ENCODE peak calls at places on chromosomes 13 and 19, in six cellular contexts. S, T, K, M, P and I are unnamed samples.

GRCh38 chr19:20558011-20558410 is 7.6 kb downstream of the ZNF737 start:
- DNase-seq in P (no peak), M (no peak), K (peak), T (no peak), S (no peak), I (no peak)

GRCh38 chr13:100269837-100270236 is 180.9 kb downstream of the PCCA start:
- DNase-seq in M (peak), S (no peak), P (no peak), K (peak), T (no peak), I (no peak)

GRCh38 chr13:26628706-26629105 is 71.2 kb downstream of the WASF3 start:
- DNase-seq in T (peak), P (no peak), S (no peak), K (no peak), M (no peak), I (no peak)

GRCh38 chr19:52584686-52585085 is 14.6 kb downstream of the ZNF701 start:
- DNase-seq in K (no peak), P (no peak), M (no peak), S (no peak), T (no peak), I (no peak)

GRCh38 chr13:76773695-76774094 is 112.5 kb downstream of the KCTD12 start:
- DNase-seq in M (no peak), S (no peak), T (no peak), P (no peak), K (no peak), I (no peak)

GRCh38 chr13:25375727-25376358 is 4.1 kb downstream of the ATP8A2 start:
- DNase-seq in T (peak), P (peak), K (no peak), S (no peak), M (peak), I (peak)

GRCh38 chr13:27012482-27013197 is 159.0 kb downstream of the USP12 start:
- DNase-seq in K (no peak), P (no peak), M (peak), S (no peak), T (no peak), I (no peak)

GRCh38 chr13:92054389-92054788 is 656.0 kb downstream of the GPC5 start:
- DNase-seq in S (no peak), T (no peak), M (no peak), K (no peak), P (no peak), I (no peak)

GRCh38 chr19:31803819-31804446 is 454.7 kb upstream of the TSHZ3 start:
- DNase-seq in M (no peak), S (no peak), K (no peak), T (no peak), P (no peak), I (no peak)

GRCh38 chr19:30558793-30559192 is 186.6 kb downstream of the ZNF536 start:
- DNase-seq in T (no peak), M (no peak), K (no peak), P (no peak), S (no peak), I (no peak)

GRCh38 chr19:4367781-4368127 is 24.4 kb downstream of the MPND start:
- DNase-seq in M (no peak), K (no peak), T (no peak), S (no peak), P (no peak), I (no peak)

GRCh38 chr13:20118268-20119140 is 42.3 kb downstream of the GJA3 start:
- DNase-seq in M (no peak), S (peak), T (peak), P (peak), K (peak), I (no peak)

GRCh38 chr13:19927117-19927734 is 31.3 kb upstream of the ZMYM2 start:
- DNase-seq in T (no peak), P (no peak), S (no peak), K (no peak), M (no peak), I (peak)

GRCh38 chr13:98761126-98761978 is 8.9 kb upstream of the SLC15A1 start:
- DNase-seq in K (no peak), S (no peak), P (no peak), T (no peak), M (no peak), I (no peak)

GRCh38 chr13:27534976-27535370 is 84.6 kb upstream of the MTIF3 start:
- DNase-seq in K (no peak), T (no peak), S (no peak), M (no peak), P (no peak), I (no peak)

GRCh38 chr19:1102407-1103106 is 1.2 kb upstream of the GPX4 start:
- DNase-seq in T (peak), K (no peak), M (peak), S (peak), P (no peak), I (no peak)

GRCh38 chr19:9958451-9958850 is 22.1 kb upstream of the OLFM2 start:
- DNase-seq in K (no peak), P (no peak), S (no peak), M (peak), T (no peak), I (no peak)

GRCh38 chr19:33686687-33687541 is 65.2 kb downstream of the CHST8 start:
- DNase-seq in T (no peak), P (no peak), K (no peak), S (no peak), M (no peak), I (no peak)